ENCODE peak calls at places on chromosomes 4 and X, in four cellular contexts. E is GM13977, L is HCT116, W is fibroblast of pulmonary artery. J is an unnamed sample.
A peak's percentile ranks its signal among the peaks of the same experiment; 100 is the strongest.

GRCh38 chrX:104318330-104319009 is 63.7 kb upstream of the ESX1 start:
- DNase-seq in E (no peak), L (peak; percentile 43), W (peak; percentile 50), J (peak; percentile 54)

GRCh38 chr4:86895692-86896488 is 3.7 kb upstream of the C4orf36 start:
- DNase-seq in E (peak; percentile 68), L (peak; percentile 61), W (peak; percentile 84), J (no peak)

GRCh38 chr4:37847311-37847710 is 20.8 kb downstream of the PGM2 start:
- DNase-seq in E (no peak), L (no peak), W (no peak), J (no peak)

GRCh38 chr4:1099270-1099669 is 14.1 kb downstream of the RNF212 start:
- DNase-seq in E (no peak), L (no peak), W (no peak), J (no peak)

GRCh38 chrX:22950278-22951266 is 49.2 kb upstream of the DDX53 start:
- DNase-seq in E (no peak), L (no peak), W (peak; percentile 91), J (peak; percentile 25)

GRCh38 chr4:89814362-89814761 is 22.6 kb downstream of the SNCA start:
- DNase-seq in E (no peak), L (no peak), W (no peak), J (no peak)

GRCh38 chr4:95409127-95409526 is 139.6 kb downstream of the UNC5C start:
- DNase-seq in E (no peak), L (no peak), W (peak; percentile 8), J (no peak)

GRCh38 chr4:89765966-89766365 is 71.0 kb downstream of the SNCA start:
- DNase-seq in E (no peak), L (no peak), W (peak; percentile 92), J (no peak)

GRCh38 chr4:7395635-7396034 is 39.1 kb downstream of the PSAPL1 start:
- DNase-seq in E (no peak), L (no peak), W (no peak), J (no peak)

GRCh38 chrX:47743504-47743903 is 84.5 kb upstream of the UXT start:
- DNase-seq in E (no peak), L (no peak), W (peak; percentile 50), J (no peak)